ENCODE peak calls at places on chromosome 7, in nine cellular contexts. I is effector memory CD8-positive, alpha-beta T cell; G is AG04450; J is GM12878; P is Caki2; Q is retina; X is neural progenitor cell; Y is NCI-H1092 treated with DMSO at 0.1 percent for 48 hours; W is stimulated activated effector memory CD8-positive, alpha-beta T cell treated with anti-CD3 and anti-CD28 coated beads, Interleukin-12 subunit alpha, Interleukin-12 subunit beta, amount 100 ng/mL, for 72 hours. L is an unnamed sample.

GRCh38 chr7:29113384-29114102 is 32.8 kb downstream of the CPVL start:
- DNase-seq in I (no peak), G (no peak), J (no peak), P (peak), Q (no peak), X (peak), Y (peak), W (no peak), L (peak)

GRCh38 chr7:142030294-142030693 is 34.6 kb downstream of the MGAM start:
- DNase-seq in I (no peak), G (no peak), J (no peak), P (no peak), Q (no peak), X (peak), Y (peak), W (no peak), L (no peak)

GRCh38 chr7:43585521-43585920 is 2.6 kb downstream of the STK17A start:
- DNase-seq in I (peak), G (no peak), J (no peak), P (no peak), Q (no peak), X (no peak), Y (no peak), W (no peak), L (no peak)

GRCh38 chr7:92177362-92177761 is 1.6 kb downstream of the LRRD1 start:
- DNase-seq in I (no peak), G (no peak), J (no peak), P (no peak), Q (no peak), X (no peak), Y (no peak), W (no peak), L (no peak)

GRCh38 chr7:98294798-98295382 is 13.4 kb downstream of the BRI3 start:
- DNase-seq in I (no peak), G (no peak), J (no peak), P (peak), Q (peak), X (peak), Y (peak), W (peak), L (peak)

GRCh38 chr7:128839751-128840177 is 9.6 kb downstream of the FLNC start:
- DNase-seq in I (no peak), G (no peak), J (no peak), P (no peak), Q (no peak), X (no peak), Y (no peak), W (no peak), L (no peak)

GRCh38 chr7:3194501-3195141 is 106.4 kb upstream of the SDK1 start:
- DNase-seq in I (no peak), G (peak), J (no peak), P (peak), Q (peak), X (peak), Y (no peak), W (no peak), L (no peak)

GRCh38 chr7:107856806-107857540 is 34.0 kb upstream of the DLD start:
- DNase-seq in I (peak), G (no peak), J (no peak), P (no peak), Q (no peak), X (no peak), Y (no peak), W (peak), L (no peak)

GRCh38 chr7:22576941-22577927 is 77.2 kb upstream of the STEAP1B start:
- DNase-seq in I (no peak), G (peak), J (no peak), P (peak), Q (no peak), X (no peak), Y (no peak), W (no peak), L (peak)

GRCh38 chr7:51620690-51621089 is 304.1 kb upstream of the COBL start:
- DNase-seq in I (no peak), G (no peak), J (no peak), P (no peak), Q (no peak), X (peak), Y (no peak), W (no peak), L (peak)

GRCh38 chr7:6392712-6393666 is 54.8 kb downstream of the DAGLB start:
- DNase-seq in I (no peak), G (no peak), J (peak), P (peak), Q (no peak), X (no peak), Y (no peak), W (peak), L (no peak)

GRCh38 chr7:150587551-150587950 is 20.4 kb downstream of the GIMAP4 start:
- DNase-seq in I (no peak), G (no peak), J (no peak), P (no peak), Q (no peak), X (no peak), Y (no peak), W (no peak), L (no peak)

GRCh38 chr7:91468231-91468630 is 204.0 kb downstream of the FZD1 start:
- DNase-seq in I (no peak), G (no peak), J (no peak), P (no peak), Q (peak), X (no peak), Y (no peak), W (no peak), L (no peak)

GRCh38 chr7:102264367-102264891 is 22.2 kb upstream of the SH2B2 start:
- DNase-seq in I (no peak), G (no peak), J (no peak), P (no peak), Q (no peak), X (no peak), Y (no peak), W (no peak), L (no peak)

GRCh38 chr7:117152213-117153007 is 170.4 kb downstream of the WNT2 start:
- DNase-seq in I (no peak), G (no peak), J (no peak), P (no peak), Q (no peak), X (no peak), Y (no peak), W (no peak), L (no peak)

GRCh38 chr7:91165846-91166230 is 98.4 kb upstream of the FZD1 start:
- DNase-seq in I (no peak), G (no peak), J (no peak), P (no peak), Q (no peak), X (no peak), Y (no peak), W (no peak), L (no peak)

GRCh38 chr7:5661941-5662340 is 119.5 kb downstream of the RNF216 start:
- DNase-seq in I (no peak), G (no peak), J (no peak), P (no peak), Q (no peak), X (no peak), Y (no peak), W (no peak), L (no peak)

GRCh38 chr7:141042222-141043193 is 27.8 kb upstream of the MRPS33 start:
- DNase-seq in I (no peak), G (no peak), J (no peak), P (peak), Q (no peak), X (no peak), Y (no peak), W (no peak), L (peak)

GRCh38 chr7:3721422-3721821 is 420.4 kb downstream of the SDK1 start:
- DNase-seq in I (no peak), G (no peak), J (no peak), P (no peak), Q (no peak), X (no peak), Y (no peak), W (no peak), L (no peak)

GRCh38 chr7:11726251-11727155 is 105.5 kb downstream of the THSD7A start:
- DNase-seq in I (no peak), G (peak), J (no peak), P (no peak), Q (peak), X (peak), Y (no peak), W (no peak), L (no peak)

GRCh38 chr7:55052081-55052480 is 33.3 kb downstream of the EGFR start:
- DNase-seq in I (no peak), G (no peak), J (no peak), P (no peak), Q (no peak), X (no peak), Y (no peak), W (no peak), L (no peak)

GRCh38 chr7:101543242-101543766 is 85.8 kb downstream of the MYL10 start:
- DNase-seq in I (no peak), G (no peak), J (no peak), P (no peak), Q (no peak), X (no peak), Y (no peak), W (no peak), L (no peak)

GRCh38 chr7:106504207-106504606 is 156.8 kb downstream of the CCDC71L start:
- DNase-seq in I (no peak), G (no peak), J (no peak), P (no peak), Q (no peak), X (no peak), Y (no peak), W (no peak), L (no peak)

GRCh38 chr7:54813398-54813797 is 54.4 kb upstream of the SEC61G start:
- DNase-seq in I (no peak), G (no peak), J (no peak), P (no peak), Q (no peak), X (no peak), Y (no peak), W (no peak), L (no peak)

L was measured in Caco-2.